ENCODE peak calls at places on chromosomes 4 and X, in five cellular contexts. I, C, A, Z and B are unnamed samples.
A peak's percentile ranks its signal among the peaks of the same experiment; 100 is the strongest.

GRCh38 chrX:153564047-153564606 is 34.8 kb downstream of the CCNQ start:
- DNase-seq in Z (no peak), A (no peak), I (no peak), C (no peak), B (no peak)

GRCh38 chr4:117676153-117676552 is 358.1 kb upstream of the NDST3 start:
- DNase-seq in I (no peak), A (no peak), Z (no peak), C (no peak), B (no peak)

GRCh38 chr4:25863906-25864418 is 1.2 kb upstream of the SEL1L3 start:
- DNase-seq in Z (no peak), I (no peak), A (peak; percentile 63), C (no peak), B (no peak)

GRCh38 chrX:40340116-40340515 is 240.7 kb upstream of the ATP6AP2 start:
- DNase-seq in I (no peak), C (no peak), Z (no peak), A (no peak), B (no peak)

GRCh38 chr4:1247811-1248261 is 1.1 kb downstream of the CTBP1 start:
- DNase-seq in A (no peak), I (no peak), C (no peak), Z (no peak), B (no peak)

GRCh38 chr4:86891785-86892638 is at the start of gene C4orf36:
- DNase-seq in A (peak; percentile 89), Z (peak; percentile 38), C (peak; percentile 37), I (peak; percentile 88), B (peak; percentile 69)

GRCh38 chrX:40866878-40867277 is 131.5 kb upstream of the MED14 start:
- DNase-seq in Z (peak; percentile 18), A (no peak), C (no peak), I (no peak), B (no peak)

GRCh38 chr4:94253036-94253435 is 45.4 kb downstream of the SMARCAD1 start:
- DNase-seq in A (no peak), C (no peak), Z (peak; percentile 14), I (no peak), B (no peak)

GRCh38 chr4:101785476-101785875 is 5.1 kb upstream of the BANK1 start:
- DNase-seq in Z (no peak), I (no peak), A (no peak), C (no peak), B (no peak)

GRCh38 chr4:147735413-147736301 is 3.8 kb downstream of the ARHGAP10 start:
- DNase-seq in A (no peak), I (no peak), Z (no peak), C (no peak), B (peak; percentile 56)

GRCh38 chr4:34644716-34645115 is 1599.6 kb downstream of the ARAP2 start:
- DNase-seq in A (no peak), I (no peak), Z (peak; percentile 52), C (no peak), B (no peak)

GRCh38 chrX:103783971-103784370 is 7.3 kb downstream of the PLP1 start:
- DNase-seq in A (no peak), C (peak; percentile 52), I (no peak), Z (no peak), B (no peak)

GRCh38 chrX:14872355-14872754 is 514 bp downstream of the FANCB start:
- DNase-seq in I (no peak), C (no peak), A (no peak), Z (no peak), B (no peak)

GRCh38 chr4:151157543-151157942 is 58.1 kb downstream of the RPS3A start:
- DNase-seq in I (no peak), Z (no peak), A (no peak), C (no peak), B (no peak)

GRCh38 chr4:128517739-128518510 is 230.3 kb upstream of the PGRMC2 start:
- DNase-seq in A (no peak), Z (peak; percentile 98), C (peak; percentile 59), I (no peak), B (peak; percentile 66)

GRCh38 chr4:108072300-108072699 is 82.6 kb downstream of the HADH start:
- DNase-seq in C (no peak), Z (no peak), A (no peak), I (no peak), B (no peak)

GRCh38 chr4:83657336-83657735 is 121.4 kb downstream of the GPAT3 start:
- DNase-seq in A (no peak), I (no peak), Z (no peak), C (no peak), B (no peak)

GRCh38 chrX:44433556-44433955 is 90.1 kb upstream of the EFHC2 start:
- DNase-seq in Z (peak; percentile 40), C (no peak), I (no peak), A (no peak), B (no peak)

GRCh38 chr4:141458501-141458900 is 177.9 kb upstream of the IL15 start:
- DNase-seq in I (no peak), C (no peak), Z (no peak), A (no peak), B (no peak)

GRCh38 chr4:183504064-183504929 is 561 bp upstream of the ING2 start:
- DNase-seq in C (peak; percentile 99), I (peak; percentile 100), A (peak; percentile 100), Z (peak; percentile 99), B (peak; percentile 95)

GRCh38 chrX:107731831-107732502 is 43.6 kb downstream of the TSC22D3 start:
- DNase-seq in Z (peak; percentile 85), I (peak; percentile 88), A (peak; percentile 85), C (peak; percentile 91), B (no peak)

GRCh38 chrX:5648941-5649568 is 579.6 kb downstream of the NLGN4X start:
- DNase-seq in A (no peak), I (no peak), C (no peak), Z (no peak), B (no peak)

GRCh38 chr4:102554482-102554881 is 53.3 kb downstream of the NFKB1 start:
- DNase-seq in A (no peak), C (peak; percentile 59), I (no peak), Z (peak; percentile 80), B (no peak)

GRCh38 chr4:57465321-57466056 is 355.3 kb upstream of the IGFBP7 start:
- DNase-seq in C (no peak), I (no peak), Z (no peak), A (no peak), B (no peak)
- TF ChIP-seq CTCF in C (no peak), I (no peak), Z (no peak), A (no peak), B (no peak)

GRCh38 chr4:47486306-47486705 is 1.2 kb downstream of the ATP10D start:
- DNase-seq in Z (peak; percentile 41), C (no peak), A (no peak), I (no peak), B (no peak)

GRCh38 chr4:47482326-47482725 is 2.7 kb upstream of the ATP10D start:
- DNase-seq in Z (peak; percentile 60), I (no peak), A (no peak), C (no peak), B (no peak)

GRCh38 chr4:47484169-47484568 is 906 bp upstream of the ATP10D start:
- DNase-seq in C (no peak), Z (no peak), I (no peak), A (no peak), B (no peak)

GRCh38 chr4:47483722-47484121 is 1.4 kb upstream of the ATP10D start:
- DNase-seq in C (no peak), I (no peak), Z (no peak), A (no peak), B (no peak)

GRCh38 chr4:47485047-47485692 is at the start of gene ATP10D:
- DNase-seq in C (peak; percentile 95), Z (peak; percentile 95), I (peak; percentile 98), A (peak; percentile 96), B (peak; percentile 85)
- TF ChIP-seq CTCF in C (peak; percentile 33), Z (peak; percentile 15), I (peak; percentile 22), A (no peak), B (no peak)

GRCh38 chr4:122838034-122838433 is 11.4 kb downstream of the FGF2 start:
- DNase-seq in Z (no peak), C (no peak), I (no peak), A (no peak), B (no peak)
- TF ChIP-seq CTCF in Z (no peak), C (no peak), I (no peak), A (no peak), B (no peak)

GRCh38 chrX:144722307-144722706 is 525.0 kb upstream of the SPANXN1 start:
- DNase-seq in I (no peak), A (no peak), C (no peak), Z (no peak), B (no peak)
- TF ChIP-seq CTCF in I (no peak), A (no peak), C (no peak), Z (peak; percentile 8), B (no peak)

GRCh38 chrX:115940888-115941332 is 229.6 kb upstream of the AGTR2 start:
- DNase-seq in C (peak; percentile 26), A (peak; percentile 72), Z (peak; percentile 45), I (no peak), B (peak; percentile 51)
- TF ChIP-seq CTCF in C (no peak), A (peak; percentile 47), Z (peak; percentile 5), I (no peak), B (peak; percentile 45)

GRCh38 chr4:139743027-139743426 is 77.4 kb downstream of the MGST2 start:
- DNase-seq in I (no peak), C (no peak), Z (no peak), A (no peak), B (no peak)

GRCh38 chr4:139740121-139740520 is 74.5 kb downstream of the MGST2 start:
- DNase-seq in Z (no peak), I (no peak), C (no peak), A (no peak), B (no peak)

GRCh38 chr4:139738846-139739613 is 73.4 kb downstream of the MGST2 start:
- DNase-seq in Z (no peak), I (no peak), C (no peak), A (no peak), B (no peak)

GRCh38 chr4:139744232-139744631 is 78.6 kb downstream of the MGST2 start:
- DNase-seq in I (no peak), C (no peak), Z (no peak), A (no peak), B (no peak)

GRCh38 chr4:139740531-139741041 is 75.0 kb downstream of the MGST2 start:
- DNase-seq in A (no peak), C (peak; percentile 85), I (peak; percentile 70), Z (peak; percentile 89), B (no peak)
- TF ChIP-seq CTCF in A (no peak), C (no peak), I (peak; percentile 29), Z (peak; percentile 33), B (no peak)